ENCODE peak calls at places on chromosomes 16 and 17, in ten cellular contexts. I is stimulated activated CD8-positive, alpha-beta memory T cell treated with anti-CD3 and anti-CD28 coated beads, Interleukin-4, amount 100 ng/mL, for 4 hours; Z is activated naive CD4-positive, alpha-beta T cell treated with anti-CD3 and anti-CD28 coated beads for 36 hours; T is myocyte; E is fibroblast of the conjunctiva; H is NCI-H1092; G is fibroblast of pulmonary artery; S is activated naive CD8-positive, alpha-beta T cell treated with anti-CD3 and anti-CD28 coated beads for 36 hours; F is AG08395; M is DMS 273 treated with DMSO at 0.1 percent for 48 hours. U is an unnamed sample.

GRCh38 chr16:74892574-74893461 is 92.1 kb downstream of the WDR59 start:
- DNase-seq in S (no peak), Z (no peak), I (no peak), T (no peak), F (no peak), M (no peak), H (no peak), E (no peak), G (no peak), U (no peak)

GRCh38 chr16:46582313-46582712 is 38.9 kb downstream of the SHCBP1 start:
- DNase-seq in G (no peak), I (no peak), F (no peak), M (no peak), H (no peak), E (no peak), Z (no peak), S (no peak), T (no peak), U (no peak)

GRCh38 chr17:39181303-39181702 is 15.3 kb upstream of the ARL5C start:
- DNase-seq in I (no peak), G (no peak), Z (no peak), H (no peak), M (no peak), S (no peak), T (no peak), F (no peak), E (no peak), U (no peak)

GRCh38 chr17:82408288-82408937 is 9.7 kb upstream of the HEXD start:
- DNase-seq in S (no peak), Z (no peak), M (no peak), T (peak), H (no peak), G (no peak), F (no peak), I (no peak), E (no peak), U (no peak)

GRCh38 chr16:72877374-72878028 is 170.4 kb downstream of the ZFHX3 start:
- DNase-seq in Z (no peak), I (no peak), M (no peak), H (no peak), S (no peak), E (peak), F (peak), G (peak), T (peak), U (peak)

GRCh38 chr17:37750768-37751466 is 6.1 kb upstream of the HNF1B start:
- DNase-seq in H (no peak), S (no peak), I (no peak), Z (no peak), E (no peak), T (no peak), F (no peak), G (no peak), M (no peak), U (no peak)

GRCh38 chr17:35432176-35433074 is at the start of gene SLFN12:
- DNase-seq in H (no peak), I (no peak), E (peak), F (peak), T (peak), G (peak), Z (peak), S (peak), M (no peak), U (peak)

GRCh38 chr16:25692734-25693508 is 1.2 kb downstream of the HS3ST4 start:
- DNase-seq in E (no peak), G (no peak), F (no peak), S (no peak), H (no peak), Z (no peak), I (no peak), T (no peak), M (no peak), U (no peak)

GRCh38 chr16:20326336-20326735 is 977 bp downstream of the GP2 start:
- DNase-seq in Z (no peak), H (no peak), F (no peak), M (no peak), E (no peak), I (no peak), T (no peak), G (no peak), S (no peak), U (no peak)

GRCh38 chr17:59028328-59028727 is 78.4 kb downstream of the TRIM37 start:
- DNase-seq in E (no peak), T (no peak), I (no peak), S (no peak), H (no peak), Z (no peak), G (no peak), M (no peak), F (no peak), U (no peak)

GRCh38 chr16:82184213-82184612 is 14.2 kb upstream of the MPHOSPH6 start:
- DNase-seq in H (no peak), T (no peak), E (no peak), I (no peak), G (no peak), F (no peak), S (no peak), M (no peak), Z (no peak), U (no peak)

GRCh38 chr17:77437017-77437416 is 296.2 kb downstream of the SEC14L1 start:
- DNase-seq in F (peak), S (no peak), Z (no peak), G (peak), H (peak), T (peak), M (no peak), E (peak), I (no peak), U (peak)

GRCh38 chr17:68302066-68302564 is 10.8 kb downstream of the ARSG start:
- DNase-seq in S (no peak), H (peak), F (no peak), Z (no peak), E (peak), M (peak), T (peak), I (no peak), G (peak), U (no peak)

GRCh38 chr17:42660692-42661345 is 1.7 kb downstream of the TUBG2 start:
- DNase-seq in I (no peak), Z (no peak), H (no peak), F (peak), G (peak), M (no peak), E (no peak), S (no peak), T (peak), U (no peak)

GRCh38 chr16:30725465-30725792 is 22.8 kb upstream of the PHKG2 start:
- DNase-seq in T (no peak), G (no peak), H (no peak), I (no peak), E (no peak), F (no peak), M (no peak), Z (no peak), S (no peak), U (no peak)

GRCh38 chr17:28500712-28501379 is 5.3 kb upstream of the FOXN1 start:
- DNase-seq in H (no peak), G (no peak), M (peak), Z (no peak), F (no peak), E (no peak), T (peak), S (no peak), I (no peak), U (no peak)

GRCh38 chr17:50950002-50950877 is 84.1 kb upstream of the TOB1 start:
- DNase-seq in M (peak), F (peak), T (peak), G (peak), S (peak), E (peak), H (peak), I (no peak), Z (peak), U (peak)

GRCh38 chr16:73054131-73054496 is 6.2 kb upstream of the ZFHX3 start:
- DNase-seq in I (no peak), E (no peak), H (no peak), Z (no peak), M (no peak), G (no peak), S (no peak), T (no peak), F (no peak), U (no peak)

GRCh38 chr17:12877953-12878669 is 88.8 kb downstream of the ARHGAP44 start:
- DNase-seq in H (no peak), F (no peak), T (no peak), M (no peak), E (no peak), S (no peak), I (no peak), G (no peak), Z (no peak), U (no peak)

GRCh38 chr17:14552311-14552710 is 251.4 kb downstream of the HS3ST3B1 start:
- DNase-seq in H (no peak), F (no peak), S (no peak), I (no peak), G (no peak), E (no peak), M (no peak), T (no peak), Z (no peak), U (no peak)

GRCh38 chr16:80932725-80933124 is 74.0 kb downstream of the CMC2 start:
- DNase-seq in S (no peak), T (no peak), F (peak), G (peak), E (peak), I (no peak), M (no peak), Z (no peak), H (no peak), U (peak)

GRCh38 chr16:54545890-54546476 is 259.4 kb upstream of the IRX3 start:
- DNase-seq in H (no peak), I (no peak), T (no peak), F (no peak), M (no peak), G (no peak), Z (no peak), E (no peak), S (no peak), U (no peak)

GRCh38 chr17:4175921-4176802 is 33.2 kb downstream of the CYB5D2 start:
- DNase-seq in M (no peak), Z (peak), I (no peak), G (no peak), F (no peak), T (no peak), S (peak), H (no peak), E (no peak), U (no peak)

GRCh38 chr17:18301081-18301480 is 13.7 kb downstream of the TOP3A start:
- DNase-seq in E (no peak), F (no peak), T (no peak), Z (no peak), G (no peak), S (no peak), H (no peak), M (no peak), I (no peak), U (no peak)

GRCh38 chr17:58318065-58318481 is 10.5 kb downstream of the TSPOAP1 start:
- DNase-seq in E (no peak), G (no peak), I (no peak), Z (peak), S (no peak), M (no peak), T (no peak), F (no peak), H (no peak), U (no peak)

GRCh38 chr17:69874220-69874670 is 200.8 kb upstream of the KCNJ16 start:
- DNase-seq in Z (no peak), T (no peak), M (no peak), F (peak), I (no peak), E (peak), G (peak), H (no peak), S (no peak), U (peak)

GRCh38 chr17:36131436-36131835 is 27.8 kb downstream of the CCL4 start:
- DNase-seq in I (no peak), F (no peak), T (no peak), E (no peak), S (no peak), G (no peak), H (no peak), Z (no peak), M (no peak), U (no peak)

GRCh38 chr17:4858880-4859260 is 25.7 kb downstream of the MINK1 start:
- DNase-seq in S (no peak), Z (peak), F (peak), T (no peak), M (no peak), G (peak), I (no peak), E (no peak), H (no peak), U (no peak)

GRCh38 chr17:76697702-76698465 is 12.9 kb downstream of the MXRA7 start:
- DNase-seq in F (no peak), Z (no peak), M (no peak), I (no peak), H (no peak), E (no peak), T (peak), S (no peak), G (peak), U (no peak)

U was measured in skeletal muscle cell.